ENCODE peak calls at places on chromosome 9, in seven cellular contexts. U is naive thymus-derived CD4-positive, alpha-beta T cell; J is CD4-positive, alpha-beta T cell; K is HEK293T; P is fibroblast of mammary gland; H is amniotic stem cell; W is choroid plexus epithelial cell. X is an unnamed sample.
A peak's percentile ranks its signal among the peaks of the same experiment; 100 is the strongest.

GRCh38 chr9:108316633-108317032 is 539.2 kb downstream of the ACTL7B start:
- DNase-seq in U (no peak), J (no peak), K (no peak), P (peak; percentile 19), H (no peak), W (no peak), X (no peak)

GRCh38 chr9:129036923-129037766 is 719 bp downstream of the MIGA2 start:
- DNase-seq in U (no peak), J (no peak), K (no peak), P (no peak), H (no peak), W (no peak), X (no peak)

GRCh38 chr9:133953621-133953975 is 38.5 kb downstream of the VAV2 start:
- DNase-seq in U (no peak), J (no peak), K (no peak), P (no peak), H (no peak), W (no peak), X (no peak)

GRCh38 chr9:87280421-87280820 is 217.2 kb upstream of the DAPK1 start:
- DNase-seq in U (no peak), J (no peak), K (no peak), P (no peak), H (peak; percentile 81), W (peak; percentile 98), X (peak; percentile 88)

GRCh38 chr9:100106616-100107015 is 7.6 kb downstream of the INVS start:
- DNase-seq in U (no peak), J (no peak), K (no peak), P (no peak), H (no peak), W (no peak), X (no peak)

GRCh38 chr9:7790819-7791182 is 8.8 kb downstream of the DMAC1 start:
- DNase-seq in U (no peak), J (no peak), K (no peak), P (no peak), H (no peak), W (no peak), X (no peak)

GRCh38 chr9:123776856-123777560 is 152.9 kb downstream of the DENND1A start:
- DNase-seq in U (no peak), J (no peak), K (no peak), P (no peak), H (no peak), W (no peak), X (no peak)

GRCh38 chr9:71783120-71783523 is 14.8 kb upstream of the CEMIP2 start:
- DNase-seq in U (peak; percentile 90), J (peak; percentile 82), K (no peak), P (no peak), H (no peak), W (no peak), X (no peak)

GRCh38 chr9:26882154-26882553 is 10.4 kb downstream of the CAAP1 start:
- DNase-seq in U (no peak), J (no peak), K (no peak), P (no peak), H (no peak), W (no peak), X (no peak)

GRCh38 chr9:89674667-89675402 is 70.0 kb downstream of the GADD45G start:
- DNase-seq in U (no peak), J (no peak), K (no peak), P (peak; percentile 10), H (no peak), W (no peak), X (no peak)

GRCh38 chr9:131237931-131238401 is 38.3 kb downstream of the FAM78A start:
- DNase-seq in U (peak; percentile 87), J (peak; percentile 83), K (no peak), P (peak; percentile 81), H (peak; percentile 24), W (peak; percentile 88), X (no peak)

GRCh38 chr9:116873441-116873840 is 186.3 kb downstream of the TRIM32 start:
- DNase-seq in U (no peak), J (no peak), K (no peak), P (no peak), H (no peak), W (no peak), X (no peak)

GRCh38 chr9:88025411-88026132 is 51.2 kb upstream of the CDK20 start:
- DNase-seq in U (no peak), J (no peak), K (no peak), P (no peak), H (no peak), W (no peak), X (no peak)

GRCh38 chr9:109467936-109468335 is 30.2 kb downstream of the PTPN3 start:
- DNase-seq in U (no peak), J (no peak), K (no peak), P (no peak), H (no peak), W (no peak), X (no peak)

X was measured in brain pericyte.